ENCODE peak calls at places on chromosome 7, in nine cellular contexts. One of them, this sample, is unnamed.

GRCh38 chr7:30791126-30791525 is 19.9 kb downstream of the MINDY4 start:
- DNase-seq in right atrium auricular region: no peak
- DNase-seq in heart left ventricle: no peak
- DNase-seq in cardiac muscle cell: peak; percentile 16
- DNase-seq in neuronal stem cell: no peak
- DNase-seq in tibial artery: no peak
- DNase-seq in spleen: no peak
- DNase-seq in CD8-positive, alpha-beta T cell: no peak
- DNase-seq in right cardiac atrium: no peak
- DNase-seq in this sample: no peak

GRCh38 chr7:75688200-75689136 is 50.3 kb downstream of the HIP1 start:
- DNase-seq in right atrium auricular region: no peak
- DNase-seq in heart left ventricle: peak; percentile 38
- DNase-seq in cardiac muscle cell: no peak
- DNase-seq in neuronal stem cell: no peak
- DNase-seq in tibial artery: peak; percentile 62
- DNase-seq in spleen: peak; percentile 81
- DNase-seq in CD8-positive, alpha-beta T cell: no peak
- DNase-seq in right cardiac atrium: no peak
- DNase-seq in this sample: no peak

GRCh38 chr7:151851782-151852181 is 25.1 kb downstream of the PRKAG2 start:
- DNase-seq in right atrium auricular region: no peak
- DNase-seq in heart left ventricle: peak; percentile 51
- DNase-seq in cardiac muscle cell: no peak
- DNase-seq in neuronal stem cell: no peak
- DNase-seq in tibial artery: peak; percentile 79
- DNase-seq in spleen: peak; percentile 75
- DNase-seq in CD8-positive, alpha-beta T cell: no peak
- DNase-seq in right cardiac atrium: peak; percentile 46
- DNase-seq in this sample: peak; percentile 73

GRCh38 chr7:15554081-15554480 is 7.7 kb downstream of the AGMO start:
- DNase-seq in right atrium auricular region: no peak
- DNase-seq in heart left ventricle: no peak
- DNase-seq in cardiac muscle cell: no peak
- DNase-seq in neuronal stem cell: no peak
- DNase-seq in tibial artery: no peak
- DNase-seq in spleen: no peak
- DNase-seq in CD8-positive, alpha-beta T cell: no peak
- DNase-seq in right cardiac atrium: no peak
- DNase-seq in this sample: no peak

GRCh38 chr7:13414661-13415105 is 574.8 kb downstream of the ETV1 start:
- DNase-seq in right atrium auricular region: no peak
- DNase-seq in heart left ventricle: no peak
- DNase-seq in cardiac muscle cell: peak; percentile 60
- DNase-seq in neuronal stem cell: no peak
- DNase-seq in tibial artery: no peak
- DNase-seq in spleen: no peak
- DNase-seq in CD8-positive, alpha-beta T cell: no peak
- DNase-seq in right cardiac atrium: no peak
- DNase-seq in this sample: no peak

GRCh38 chr7:89503281-89503680 is 651.0 kb upstream of the STEAP1 start:
- DNase-seq in right atrium auricular region: no peak
- DNase-seq in heart left ventricle: no peak
- DNase-seq in cardiac muscle cell: no peak
- DNase-seq in neuronal stem cell: no peak
- DNase-seq in tibial artery: no peak
- DNase-seq in spleen: no peak
- DNase-seq in CD8-positive, alpha-beta T cell: no peak
- DNase-seq in right cardiac atrium: no peak
- DNase-seq in this sample: no peak

GRCh38 chr7:77940647-77941046 is 142.1 kb downstream of the PHTF2 start:
- DNase-seq in right atrium auricular region: no peak
- DNase-seq in heart left ventricle: no peak
- DNase-seq in cardiac muscle cell: peak; percentile 48
- DNase-seq in neuronal stem cell: peak; percentile 2
- DNase-seq in tibial artery: no peak
- DNase-seq in spleen: no peak
- DNase-seq in CD8-positive, alpha-beta T cell: no peak
- DNase-seq in right cardiac atrium: no peak
- DNase-seq in this sample: no peak

GRCh38 chr7:30859940-30860623 is 51.6 kb upstream of the AQP1 start:
- DNase-seq in right atrium auricular region: no peak
- DNase-seq in heart left ventricle: no peak
- DNase-seq in cardiac muscle cell: no peak
- DNase-seq in neuronal stem cell: no peak
- DNase-seq in tibial artery: no peak
- DNase-seq in spleen: no peak
- DNase-seq in CD8-positive, alpha-beta T cell: no peak
- DNase-seq in right cardiac atrium: no peak
- DNase-seq in this sample: no peak

GRCh38 chr7:68715907-68716306 is 882.4 kb upstream of the AUTS2 start:
- DNase-seq in right atrium auricular region: no peak
- DNase-seq in heart left ventricle: no peak
- DNase-seq in cardiac muscle cell: no peak
- DNase-seq in neuronal stem cell: no peak
- DNase-seq in tibial artery: no peak
- DNase-seq in spleen: no peak
- DNase-seq in CD8-positive, alpha-beta T cell: no peak
- DNase-seq in right cardiac atrium: no peak
- DNase-seq in this sample: no peak

GRCh38 chr7:41702635-41703371 is at the start of gene INHBA:
- DNase-seq in right atrium auricular region: peak; percentile 81
- DNase-seq in heart left ventricle: peak; percentile 36
- DNase-seq in cardiac muscle cell: no peak
- DNase-seq in neuronal stem cell: no peak
- DNase-seq in tibial artery: no peak
- DNase-seq in spleen: no peak
- DNase-seq in CD8-positive, alpha-beta T cell: no peak
- DNase-seq in right cardiac atrium: peak; percentile 24
- DNase-seq in this sample: no peak

GRCh38 chr7:38398725-38399321 is 125.4 kb upstream of the TARP start:
- DNase-seq in right atrium auricular region: no peak
- DNase-seq in heart left ventricle: no peak
- DNase-seq in cardiac muscle cell: peak; percentile 77
- DNase-seq in neuronal stem cell: peak; percentile 31
- DNase-seq in tibial artery: no peak
- DNase-seq in spleen: peak; percentile 91
- DNase-seq in CD8-positive, alpha-beta T cell: peak; percentile 54
- DNase-seq in right cardiac atrium: peak; percentile 34
- DNase-seq in this sample: peak; percentile 46

GRCh38 chr7:130393799-130394411 is 13.6 kb downstream of the CPA1 start:
- DNase-seq in right atrium auricular region: peak; percentile 28
- DNase-seq in heart left ventricle: no peak
- DNase-seq in cardiac muscle cell: no peak
- DNase-seq in neuronal stem cell: no peak
- DNase-seq in tibial artery: no peak
- DNase-seq in spleen: no peak
- DNase-seq in CD8-positive, alpha-beta T cell: no peak
- DNase-seq in right cardiac atrium: no peak
- DNase-seq in this sample: no peak

GRCh38 chr7:14690486-14690885 is 212.1 kb downstream of the DGKB start:
- DNase-seq in right atrium auricular region: no peak
- DNase-seq in heart left ventricle: no peak
- DNase-seq in cardiac muscle cell: no peak
- DNase-seq in neuronal stem cell: no peak
- DNase-seq in tibial artery: no peak
- DNase-seq in spleen: no peak
- DNase-seq in CD8-positive, alpha-beta T cell: no peak
- DNase-seq in right cardiac atrium: no peak
- DNase-seq in this sample: no peak

GRCh38 chr7:157526604-157527003 is 189.8 kb downstream of the DNAJB6 start:
- DNase-seq in right atrium auricular region: no peak
- DNase-seq in heart left ventricle: no peak
- DNase-seq in cardiac muscle cell: no peak
- DNase-seq in neuronal stem cell: no peak
- DNase-seq in tibial artery: peak; percentile 58
- DNase-seq in spleen: peak; percentile 69
- DNase-seq in CD8-positive, alpha-beta T cell: peak; percentile 1
- DNase-seq in right cardiac atrium: no peak
- DNase-seq in this sample: no peak

DNA sequence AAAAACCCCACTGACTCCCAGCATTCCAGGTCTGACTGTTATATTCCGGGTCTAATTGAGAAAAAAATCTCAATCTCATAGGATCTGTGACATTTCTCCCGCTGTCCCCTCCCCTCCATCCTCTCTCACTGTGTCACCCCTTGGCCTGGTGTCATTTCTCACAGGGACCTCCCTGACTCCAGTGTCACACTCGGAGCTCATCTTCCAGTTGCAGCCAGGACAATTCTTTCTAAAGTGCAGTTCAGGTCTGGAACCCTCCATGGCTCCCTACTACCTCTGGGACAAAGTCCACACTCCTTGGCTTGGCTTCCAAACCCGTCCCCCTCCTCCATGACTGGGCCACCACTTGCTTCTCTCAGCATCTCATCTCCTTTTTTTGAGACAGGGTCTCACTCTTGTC is 14.2 kb downstream of the MLXIPL start:
- DNase-seq in right atrium auricular region: no peak
- DNase-seq in heart left ventricle: no peak
- DNase-seq in cardiac muscle cell: no peak
- DNase-seq in neuronal stem cell: no peak
- DNase-seq in tibial artery: no peak
- DNase-seq in spleen: no peak
- DNase-seq in CD8-positive, alpha-beta T cell: no peak
- DNase-seq in right cardiac atrium: no peak
- DNase-seq in this sample: no peak
- H3K4me3 ChIP-seq in right atrium auricular region: no peak overlapping the region
- H3K4me3 ChIP-seq in heart left ventricle: no peak overlapping the region
- H3K4me3 ChIP-seq in cardiac muscle cell: no peak overlapping the region
- H3K4me3 ChIP-seq in neuronal stem cell: no peak overlapping the region
- H3K4me3 ChIP-seq in tibial artery: no peak overlapping the region
- H3K4me3 ChIP-seq in spleen: no peak overlapping the region
- H3K4me3 ChIP-seq in CD8-positive, alpha-beta T cell: no peak overlapping the region
- H3K4me3 ChIP-seq in right cardiac atrium: no peak overlapping the region
- H3K4me3 ChIP-seq in this sample: no peak overlapping the region

GRCh38 chr7:71650653-71651337 is 518.9 kb downstream of the GALNT17 start:
- DNase-seq in right atrium auricular region: no peak
- DNase-seq in heart left ventricle: no peak
- DNase-seq in cardiac muscle cell: no peak
- DNase-seq in neuronal stem cell: no peak
- DNase-seq in tibial artery: no peak
- DNase-seq in spleen: no peak
- DNase-seq in CD8-positive, alpha-beta T cell: no peak
- DNase-seq in right cardiac atrium: no peak
- DNase-seq in this sample: no peak

GRCh38 chr7:71657386-71657785 is 525.4 kb downstream of the GALNT17 start:
- DNase-seq in right atrium auricular region: no peak
- DNase-seq in heart left ventricle: no peak
- DNase-seq in cardiac muscle cell: no peak
- DNase-seq in neuronal stem cell: no peak
- DNase-seq in tibial artery: no peak
- DNase-seq in spleen: no peak
- DNase-seq in CD8-positive, alpha-beta T cell: no peak
- DNase-seq in right cardiac atrium: no peak
- DNase-seq in this sample: no peak

GRCh38 chr7:71649812-71650211 is 517.9 kb downstream of the GALNT17 start:
- DNase-seq in right atrium auricular region: no peak
- DNase-seq in heart left ventricle: no peak
- DNase-seq in cardiac muscle cell: no peak
- DNase-seq in neuronal stem cell: no peak
- DNase-seq in tibial artery: no peak
- DNase-seq in spleen: no peak
- DNase-seq in CD8-positive, alpha-beta T cell: no peak
- DNase-seq in right cardiac atrium: no peak
- DNase-seq in this sample: no peak

DNA sequence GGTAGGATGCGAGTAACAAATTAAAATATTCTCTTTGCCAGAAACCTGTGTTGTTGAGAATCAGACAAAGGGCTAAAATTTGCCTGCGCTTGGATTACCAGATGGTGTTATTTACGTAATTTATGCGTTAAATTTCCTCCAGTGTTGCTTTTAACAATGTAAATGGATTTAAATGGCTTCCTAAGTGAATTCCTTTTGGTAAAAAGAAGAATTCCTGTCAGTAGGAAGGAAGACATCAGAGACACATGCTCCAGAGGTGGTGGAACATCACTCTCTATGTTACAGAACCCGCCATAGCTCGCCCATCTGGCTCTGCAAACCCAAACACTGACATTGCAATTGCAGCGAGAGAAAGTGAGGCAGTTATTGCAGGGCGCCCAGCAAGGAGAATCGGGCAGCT is 520.6 kb downstream of the GALNT17 start:
- DNase-seq in right atrium auricular region: no peak
- DNase-seq in heart left ventricle: no peak
- DNase-seq in cardiac muscle cell: no peak
- DNase-seq in neuronal stem cell: no peak
- DNase-seq in tibial artery: no peak
- DNase-seq in spleen: no peak
- DNase-seq in CD8-positive, alpha-beta T cell: no peak
- DNase-seq in right cardiac atrium: no peak
- DNase-seq in this sample: no peak
- H3K27ac ChIP-seq in right atrium auricular region: no peak overlapping the region
- H3K27ac ChIP-seq in heart left ventricle: no peak overlapping the region
- H3K27ac ChIP-seq in cardiac muscle cell: no peak overlapping the region
- H3K27ac ChIP-seq in neuronal stem cell: no peak overlapping the region
- H3K27ac ChIP-seq in tibial artery: no peak overlapping the region
- H3K27ac ChIP-seq in spleen: no peak overlapping the region
- H3K27ac ChIP-seq in CD8-positive, alpha-beta T cell: no peak overlapping the region
- H3K27ac ChIP-seq in right cardiac atrium: no peak overlapping the region
- H3K27ac ChIP-seq in this sample: no peak overlapping the region

GRCh38 chr7:80488406-80488805 is 23.5 kb downstream of the GNAT3 start:
- DNase-seq in right atrium auricular region: no peak
- DNase-seq in heart left ventricle: no peak
- DNase-seq in cardiac muscle cell: no peak
- DNase-seq in neuronal stem cell: no peak
- DNase-seq in tibial artery: no peak
- DNase-seq in spleen: no peak
- DNase-seq in CD8-positive, alpha-beta T cell: no peak
- DNase-seq in right cardiac atrium: no peak
- DNase-seq in this sample: no peak
- H3K4me3 ChIP-seq in right atrium auricular region: no peak overlapping the region
- H3K4me3 ChIP-seq in heart left ventricle: no peak overlapping the region
- H3K4me3 ChIP-seq in cardiac muscle cell: no peak overlapping the region
- H3K4me3 ChIP-seq in neuronal stem cell: no peak overlapping the region
- H3K4me3 ChIP-seq in tibial artery: no peak overlapping the region
- H3K4me3 ChIP-seq in spleen: no peak overlapping the region
- H3K4me3 ChIP-seq in CD8-positive, alpha-beta T cell: no peak overlapping the region
- H3K4me3 ChIP-seq in right cardiac atrium: no peak overlapping the region
- H3K4me3 ChIP-seq in this sample: no peak overlapping the region

DNA sequence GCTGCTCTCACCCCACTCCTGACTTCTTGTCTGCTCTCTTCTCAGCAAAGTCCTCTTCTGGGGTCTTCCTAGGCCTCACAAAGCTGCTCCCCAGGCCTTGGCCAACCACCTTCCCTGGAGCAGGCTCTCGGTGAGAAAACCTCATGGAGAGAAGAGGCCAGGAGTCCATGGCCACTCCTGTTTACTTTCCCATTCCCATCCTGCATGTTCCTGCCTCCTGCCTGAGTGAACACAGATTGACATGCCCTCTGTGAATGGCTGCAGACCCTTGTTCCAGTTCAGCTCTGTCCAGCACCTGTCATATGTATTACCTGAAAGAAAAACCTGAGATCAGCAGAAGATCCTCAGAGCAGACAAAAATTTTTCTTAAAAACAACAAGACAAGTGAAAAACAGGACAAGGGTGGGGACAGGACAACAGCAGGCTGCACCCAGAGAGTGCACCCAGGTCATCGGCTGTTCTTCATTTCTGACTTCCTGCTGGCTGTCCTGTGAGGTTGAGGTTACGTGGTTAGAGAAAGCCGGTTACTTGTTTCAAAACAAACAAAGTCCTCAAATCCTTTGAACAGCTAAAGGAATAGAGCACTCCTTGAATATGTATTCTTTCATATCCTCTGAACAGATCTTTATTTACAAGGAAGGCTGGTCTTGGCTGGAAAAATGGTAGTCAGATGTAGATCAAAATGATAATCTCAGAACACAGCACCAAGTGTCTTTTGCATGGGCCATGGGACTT is 34.0 kb upstream of the DLD start:
- DNase-seq in right atrium auricular region: no peak
- DNase-seq in heart left ventricle: no peak
- DNase-seq in cardiac muscle cell: no peak
- DNase-seq in neuronal stem cell: no peak
- DNase-seq in tibial artery: no peak
- DNase-seq in spleen: no peak
- DNase-seq in CD8-positive, alpha-beta T cell: no peak
- DNase-seq in right cardiac atrium: no peak
- DNase-seq in this sample: no peak
- H3K27ac ChIP-seq in right atrium auricular region: no peak overlapping the region
- H3K27ac ChIP-seq in heart left ventricle: no peak overlapping the region
- H3K27ac ChIP-seq in cardiac muscle cell: no peak overlapping the region
- H3K27ac ChIP-seq in neuronal stem cell: no peak overlapping the region
- H3K27ac ChIP-seq in tibial artery: no peak overlapping the region
- H3K27ac ChIP-seq in spleen: no peak overlapping the region
- H3K27ac ChIP-seq in CD8-positive, alpha-beta T cell: no peak overlapping the region
- H3K27ac ChIP-seq in right cardiac atrium: no peak overlapping the region
- H3K27ac ChIP-seq in this sample: no peak overlapping the region

This sample was measured in lung.